ENCODE peak calls at places on chromosomes 12 and 14, in seven cellular contexts. L, D, Y, J, R, Q and B are unnamed samples.

GRCh38 chr12:125310461-125310860 is 245.2 kb downstream of the AACS start:
- DNase-seq in L (no peak), D (no peak), Y (no peak), J (no peak), R (no peak), Q (no peak), B (no peak)

GRCh38 chr14:99593971-99594841 is 9.8 kb downstream of the CCDC85C start:
- DNase-seq in L (no peak), D (no peak), Y (no peak), J (no peak), R (no peak), Q (no peak), B (no peak)

GRCh38 chr12:30988887-30989286 is 62.3 kb downstream of the TSPAN11 start:
- DNase-seq in L (no peak), D (no peak), Y (no peak), J (no peak), R (no peak), Q (no peak), B (no peak)

GRCh38 chr12:6548556-6549378 is 7.1 kb downstream of the IFFO1 start:
- DNase-seq in L (peak; percentile 90), D (no peak), Y (no peak), J (peak; percentile 80), R (no peak), Q (no peak), B (no peak)

GRCh38 chr12:75212072-75212471 is 2.4 kb upstream of the KCNC2 start:
- DNase-seq in L (no peak), D (no peak), Y (no peak), J (no peak), R (no peak), Q (no peak), B (no peak)

GRCh38 chr12:51195841-51196240 is 22.0 kb downstream of the POU6F1 start:
- DNase-seq in L (no peak), D (no peak), Y (no peak), J (no peak), R (no peak), Q (no peak), B (no peak)

GRCh38 chr14:51360592-51360991 is 120.5 kb downstream of the TMX1 start:
- DNase-seq in L (no peak), D (no peak), Y (no peak), J (no peak), R (no peak), Q (no peak), B (no peak)

GRCh38 chr12:124480469-124481256 is 86.7 kb downstream of the NCOR2 start:
- DNase-seq in L (peak; percentile 47), D (peak; percentile 98), Y (peak; percentile 84), J (peak; percentile 52), R (no peak), Q (no peak), B (peak; percentile 71)

GRCh38 chr14:60350366-60350720 is 101.3 kb downstream of the PPM1A start:
- DNase-seq in L (no peak), D (no peak), Y (no peak), J (no peak), R (no peak), Q (no peak), B (no peak)

GRCh38 chr14:30389134-30389900 is 169.6 kb upstream of the G2E3 start:
- DNase-seq in L (no peak), D (no peak), Y (no peak), J (peak; percentile 19), R (no peak), Q (no peak), B (no peak)

GRCh38 chr12:123532808-123533649 is 490 bp downstream of the RILPL1 start:
- DNase-seq in L (peak; percentile 24), D (peak; percentile 37), Y (no peak), J (peak; percentile 40), R (no peak), Q (no peak), B (no peak)

GRCh38 chr14:65461730-65462129 is 49.2 kb downstream of the FUT8 start:
- DNase-seq in L (no peak), D (no peak), Y (peak; percentile 41), J (peak; percentile 26), R (no peak), Q (peak; percentile 24), B (no peak)

GRCh38 chr14:75088566-75089373 is 19.3 kb downstream of the ZC2HC1C start:
- DNase-seq in L (peak; percentile 65), D (peak; percentile 67), Y (no peak), J (peak; percentile 60), R (no peak), Q (no peak), B (no peak)

GRCh38 chr14:79631276-79631675 is 580.0 kb downstream of the DIO2 start:
- DNase-seq in L (no peak), D (no peak), Y (no peak), J (no peak), R (no peak), Q (no peak), B (no peak)

GRCh38 chr12:6377667-6377994 is 2.3 kb upstream of the SCNN1A start:
- DNase-seq in L (no peak), D (peak; percentile 92), Y (no peak), J (no peak), R (no peak), Q (no peak), B (peak; percentile 72)

GRCh38 chr12:46389130-46389616 is 16.6 kb upstream of the SLC38A2 start:
- DNase-seq in L (peak; percentile 87), D (no peak), Y (no peak), J (peak; percentile 100), R (peak; percentile 99), Q (peak; percentile 100), B (no peak)

GRCh38 chr12:124426594-124427550 is 132.0 kb downstream of the RFLNA start:
- DNase-seq in L (no peak), D (no peak), Y (no peak), J (no peak), R (no peak), Q (no peak), B (no peak)

GRCh38 chr12:46332260-46332659 is 40.3 kb downstream of the SLC38A2 start:
- DNase-seq in L (peak; percentile 77), D (no peak), Y (no peak), J (peak; percentile 63), R (peak; percentile 23), Q (peak; percentile 31), B (no peak)

GRCh38 chr12:33605776-33606175 is 166.2 kb upstream of the SYT10 start:
- DNase-seq in L (no peak), D (no peak), Y (no peak), J (no peak), R (no peak), Q (no peak), B (no peak)

GRCh38 chr14:65403231-65403630 is 9.3 kb upstream of the FUT8 start:
- DNase-seq in L (no peak), D (no peak), Y (no peak), J (peak; percentile 81), R (no peak), Q (peak; percentile 49), B (no peak)

GRCh38 chr14:21543426-21544350 is 17.5 kb upstream of the SALL2 start:
- DNase-seq in L (no peak), D (no peak), Y (no peak), J (no peak), R (no peak), Q (no peak), B (no peak)
- H3K4me3 ChIP-seq in L (no peak overlapping the region), D (no peak overlapping the region), Y (no peak overlapping the region), J (no peak overlapping the region), R (no peak overlapping the region), Q (no peak overlapping the region), B (no peak overlapping the region)

DNA sequence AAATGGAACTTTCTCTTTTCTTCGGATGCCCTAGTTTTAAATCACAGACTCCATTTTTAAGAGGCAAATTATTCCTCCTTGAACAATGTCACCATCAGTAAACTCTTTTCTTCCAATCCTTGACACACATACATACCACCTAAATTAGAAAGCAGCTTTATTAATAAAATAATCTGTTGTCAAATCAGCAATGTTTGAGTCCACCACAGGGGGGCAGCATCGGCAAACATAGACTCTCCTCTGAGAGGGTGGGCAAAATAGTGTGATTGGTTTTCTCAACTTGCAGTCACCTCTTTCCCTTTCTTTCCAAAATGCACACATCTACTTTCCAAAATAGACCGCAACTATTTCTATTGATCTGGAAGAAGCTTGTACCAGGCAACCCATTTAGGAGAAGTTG is 438.4 kb upstream of the OR4E1 start:
- DNase-seq in L (no peak), D (peak; percentile 11), Y (no peak), J (no peak), R (no peak), Q (no peak), B (no peak)
- H3K4me3 ChIP-seq in L (no peak overlapping the region), D (no peak overlapping the region), Y (no peak overlapping the region), J (no peak overlapping the region), R (no peak overlapping the region), Q (no peak overlapping the region), B (no peak overlapping the region)

DNA sequence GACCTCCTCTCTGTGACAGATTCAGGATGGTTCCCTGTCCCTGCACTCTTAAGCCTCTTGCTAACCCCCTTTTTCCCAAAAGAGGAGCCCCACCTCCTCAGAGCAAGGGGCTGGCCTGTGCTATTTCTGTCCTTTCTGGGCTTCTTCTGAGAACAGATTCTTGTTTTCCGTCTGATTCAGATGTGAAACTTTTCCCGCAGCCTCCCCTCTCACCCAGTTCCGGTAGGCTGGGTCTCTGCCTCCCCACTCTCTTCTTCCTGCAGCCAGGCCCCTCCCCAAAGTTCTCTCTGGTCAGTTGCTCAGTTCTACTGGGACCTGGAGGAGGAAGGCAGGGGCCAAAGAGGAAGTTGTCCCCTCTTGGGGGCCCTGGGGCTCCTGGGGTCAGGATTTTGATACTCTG is 11.8 kb downstream of the PDE1B start:
- DNase-seq in L (no peak), D (no peak), Y (no peak), J (no peak), R (no peak), Q (no peak), B (no peak)
- H3K4me3 ChIP-seq in L (no peak overlapping the region), D (no peak overlapping the region), Y (peak overlapping the region; percentile 63), J (no peak overlapping the region), R (no peak overlapping the region), Q (no peak overlapping the region), B (peak overlapping the region; percentile 39)

GRCh38 chr14:101963611-101964296 is 619 bp upstream of the DYNC1H1 start:
- DNase-seq in L (no peak), D (no peak), Y (no peak), J (no peak), R (no peak), Q (no peak), B (no peak)
- H3K4me3 ChIP-seq in L (no peak overlapping the region), D (peak overlapping the region; percentile 76), Y (no peak overlapping the region), J (peak overlapping the region; percentile 41), R (peak overlapping the region; percentile 32), Q (peak overlapping the region; percentile 2), B (peak overlapping the region; percentile 91)

DNA sequence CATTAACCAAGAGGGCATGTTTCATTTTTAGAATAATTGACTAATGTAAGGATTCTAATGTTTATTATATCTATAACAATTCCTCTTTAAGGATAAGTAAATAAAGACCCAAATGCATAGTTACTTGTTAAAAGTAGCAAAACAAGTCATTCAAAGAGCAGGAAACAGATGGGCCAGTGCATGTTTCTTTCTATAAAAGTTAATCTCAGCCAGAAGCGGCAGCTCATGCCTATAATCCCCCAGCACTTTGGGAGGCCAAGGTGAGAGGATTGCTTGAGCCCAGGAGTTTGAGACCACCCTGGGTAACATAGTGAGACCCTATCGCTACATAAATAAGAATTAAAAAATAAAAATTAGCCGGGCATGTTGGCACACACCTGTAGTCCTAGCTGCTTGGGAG is 391.0 kb upstream of the RGS6 start:
- DNase-seq in L (no peak), D (no peak), Y (no peak), J (no peak), R (no peak), Q (no peak), B (no peak)
- H3K4me3 ChIP-seq in L (no peak overlapping the region), D (no peak overlapping the region), Y (no peak overlapping the region), J (no peak overlapping the region), R (no peak overlapping the region), Q (no peak overlapping the region), B (no peak overlapping the region)